ENCODE peak calls at places on chromosomes 3 and 15, in six cellular contexts. Q is uterus; D is CD4-positive, alpha-beta memory T cell; C is C1 segment of cervical spinal cord; W is stimulated activated CD8-positive, alpha-beta memory T cell treated with anti-CD3 and anti-CD28 coated beads, Interleukin-2, amount 100 ng/mL, for 1 hour; R is left kidney. A is an unnamed sample.

GRCh38 chr3:111035896-111036295 is 35.7 kb upstream of the NECTIN3 start:
- DNase-seq in Q (no peak), C (no peak), W (no peak), D (no peak), R (no peak), A (no peak)

GRCh38 chr3:122969585-122970453 is 57.7 kb downstream of the SEMA5B start:
- DNase-seq in D (no peak), R (peak), W (no peak), C (no peak), Q (no peak), A (peak)

GRCh38 chr3:166248784-166249183 is 411.6 kb upstream of the BCHE start:
- DNase-seq in R (no peak), D (no peak), Q (no peak), C (no peak), W (no peak), A (no peak)

GRCh38 chr15:101310508-101310907 is 15.5 kb upstream of the SNRPA1 start:
- DNase-seq in D (no peak), Q (peak), C (no peak), R (no peak), W (no peak), A (no peak)

GRCh38 chr3:43073116-43073835 is 32.6 kb downstream of the POMGNT2 start:
- DNase-seq in C (no peak), D (no peak), Q (no peak), R (no peak), W (no peak), A (no peak)

GRCh38 chr3:42539871-42540714 is 37.6 kb downstream of the VIPR1 start:
- DNase-seq in D (peak), C (no peak), W (peak), Q (no peak), R (peak), A (peak)

GRCh38 chr15:68997930-68998777 is 16.3 kb upstream of the NOX5 start:
- DNase-seq in R (no peak), Q (no peak), D (no peak), W (no peak), C (no peak), A (no peak)

GRCh38 chr3:146464005-146464595 is 5.3 kb downstream of the PLSCR2 start:
- DNase-seq in C (no peak), W (no peak), R (no peak), Q (no peak), D (no peak), A (peak)

GRCh38 chr3:14175383-14176037 is 2.9 kb downstream of the XPC start:
- DNase-seq in C (no peak), Q (no peak), D (peak), W (peak), R (no peak), A (peak)

GRCh38 chr15:38558714-38559059 is 5.9 kb downstream of the RASGRP1 start:
- DNase-seq in Q (no peak), C (no peak), W (no peak), D (no peak), R (no peak), A (peak)

GRCh38 chr3:98021821-98022220 is 13.3 kb downstream of the GABRR3 start:
- DNase-seq in C (no peak), R (no peak), W (no peak), D (no peak), Q (no peak), A (peak)

GRCh38 chr15:63234479-63234878 is 42.9 kb upstream of the APH1B start:
- DNase-seq in C (no peak), W (no peak), R (no peak), D (no peak), Q (peak), A (peak)

GRCh38 chr3:169710619-169711018 is 47.1 kb upstream of the MECOM start:
- DNase-seq in Q (no peak), W (no peak), D (no peak), C (no peak), R (no peak), A (no peak)

GRCh38 chr3:186746008-186746407 is 28.8 kb downstream of the KNG1 start:
- DNase-seq in Q (no peak), D (no peak), R (peak), W (no peak), C (no peak), A (peak)

GRCh38 chr3:72953325-72953956 is 43.2 kb upstream of the PPP4R2 start:
- DNase-seq in W (no peak), D (no peak), C (no peak), Q (peak), R (no peak), A (peak)

GRCh38 chr3:108099679-108100428 is 9.0 kb upstream of the CD47 start:
- DNase-seq in D (no peak), W (no peak), Q (no peak), R (no peak), C (no peak), A (no peak)

GRCh38 chr15:47622058-47622457 is 95.2 kb upstream of the SEMA6D start:
- DNase-seq in C (no peak), Q (no peak), R (no peak), W (no peak), D (no peak), A (no peak)

GRCh38 chr3:53890726-53891499 is 746 bp downstream of the SELENOK start:
- DNase-seq in R (peak), Q (peak), D (peak), W (no peak), C (no peak), A (peak)

GRCh38 chr15:44035781-44036699 is 159.0 kb downstream of the FRMD5 start:
- DNase-seq in D (no peak), Q (no peak), C (no peak), R (no peak), W (no peak), A (peak)

GRCh38 chr3:177977381-177978158 is 558.7 kb upstream of the KCNMB2 start:
- DNase-seq in Q (no peak), W (no peak), C (no peak), D (no peak), R (no peak), A (peak)

GRCh38 chr3:88725440-88725839 is 382.0 kb upstream of the EPHA3 start:
- DNase-seq in Q (no peak), W (no peak), C (no peak), R (no peak), D (no peak), A (no peak)

GRCh38 chr3:196055683-196056270 is 26.1 kb downstream of the TFRC start:
- DNase-seq in W (no peak), R (no peak), Q (no peak), C (no peak), D (no peak), A (peak)

GRCh38 chr3:39275052-39275451 is 4.8 kb downstream of the CX3CR1 start:
- DNase-seq in D (no peak), Q (no peak), R (peak), C (no peak), W (no peak), A (no peak)

GRCh38 chr15:99925661-99926461 is 192.6 kb upstream of the LYSMD4 start:
- DNase-seq in Q (peak), D (peak), W (peak), R (peak), C (no peak), A (peak)

GRCh38 chr3:45365060-45365459 is 23.3 kb upstream of the LARS2 start:
- DNase-seq in W (no peak), R (no peak), Q (no peak), C (no peak), D (no peak), A (no peak)

GRCh38 chr3:128054363-128054762 is 2.1 kb downstream of the SEC61A1 start:
- DNase-seq in R (no peak), W (no peak), C (no peak), D (no peak), Q (no peak), A (peak)

GRCh38 chr15:84824260-84824690 is 7.1 kb downstream of the ALPK3 start:
- DNase-seq in Q (peak), R (peak), C (no peak), W (no peak), D (no peak), A (no peak)

GRCh38 chr3:188270423-188270972 is 116.5 kb downstream of the LPP start:
- DNase-seq in C (no peak), D (no peak), R (peak), Q (peak), W (no peak), A (peak)

A was measured in cardiac fibroblast.